ENCODE peak calls at places on chromosomes 4 and X, in four cellular contexts. H, J, O and Z are unnamed samples.
A peak's percentile ranks its signal among the peaks of the same experiment; 100 is the strongest.

GRCh38 chr4:114318309-114318708 is 280.3 kb upstream of the UGT8 start:
- DNase-seq in H (no peak), J (no peak), O (no peak), Z (no peak)

GRCh38 chr4:15707363-15707715 is 4.5 kb downstream of the BST1 start:
- DNase-seq in O (no peak), H (no peak), J (no peak), Z (no peak)

GRCh38 chr4:165326831-165327210 is 648 bp upstream of the MSMO1 start:
- DNase-seq in O (no peak), H (no peak), J (peak; percentile 61), Z (peak; percentile 61)

GRCh38 chr4:85825937-85826678 is 351.2 kb downstream of the ARHGAP24 start:
- DNase-seq in H (no peak), J (peak; percentile 49), O (no peak), Z (peak; percentile 75)

GRCh38 chr4:8151165-8151650 is 7.4 kb downstream of the ABLIM2 start:
- DNase-seq in H (no peak), O (no peak), J (no peak), Z (no peak)

GRCh38 chr4:76585897-76586360 is 150.9 kb downstream of the SHROOM3 start:
- DNase-seq in J (peak; percentile 89), H (peak; percentile 54), O (peak; percentile 1), Z (peak; percentile 96)

GRCh38 chr4:139761461-139761860 is 95.8 kb downstream of the MGST2 start:
- DNase-seq in J (peak; percentile 31), O (no peak), H (no peak), Z (peak; percentile 74)

GRCh38 chrX:56503941-56504673 is 59.3 kb upstream of the UBQLN2 start:
- DNase-seq in J (no peak), O (no peak), H (no peak), Z (peak; percentile 3)

GRCh38 chrX:110665636-110666035 is 130.0 kb downstream of the CHRDL1 start:
- DNase-seq in O (no peak), H (no peak), J (peak; percentile 70), Z (peak; percentile 69)

GRCh38 chr4:76783836-76784235 is 114.1 kb downstream of the SOWAHB start:
- DNase-seq in O (no peak), H (no peak), J (no peak), Z (no peak)

GRCh38 chrX:112147206-112147605 is 64.6 kb upstream of the TRPC5 start:
- DNase-seq in O (no peak), J (peak; percentile 38), H (no peak), Z (peak; percentile 53)

GRCh38 chr4:145722561-145722960 is 42.6 kb downstream of the C4orf51 start:
- DNase-seq in H (no peak), O (no peak), J (no peak), Z (no peak)

GRCh38 chr4:10013722-10014121 is 7.6 kb downstream of the SLC2A9 start:
- DNase-seq in O (peak; percentile 4), J (peak; percentile 76), H (no peak), Z (peak; percentile 87)

GRCh38 chr4:150867148-150867547 is 147.9 kb downstream of the LRBA start:
- DNase-seq in H (peak; percentile 57), J (peak; percentile 66), O (peak; percentile 17), Z (peak; percentile 94)

GRCh38 chrX:74187211-74187610 is 116.8 kb upstream of the ZCCHC13 start:
- DNase-seq in O (no peak), J (no peak), H (no peak), Z (no peak)